ENCODE peak calls at places on chromosomes 1 and 21, in six cellular contexts. W is RPMI7951; C is erythroblast; P is ACHN; M is NCI-H510A; I is stimulated activated CD8-positive, alpha-beta memory T cell treated with anti-CD3 and anti-CD28 coated beads, Interleukin-15, amount 100 ng/mL, for 4 hours. B is an unnamed sample.

GRCh38 chr1:9406111-9406510 is 113.4 kb downstream of the SPSB1 start:
- DNase-seq in P (no peak), C (no peak), I (no peak), W (no peak), M (peak; percentile 97), B (no peak)

GRCh38 chr21:38255718-38256117 is 1.1 kb upstream of the KCNJ15 start:
- DNase-seq in C (no peak), P (no peak), W (no peak), M (no peak), I (no peak), B (no peak)

GRCh38 chr1:117150316-117150715 is 28.8 kb upstream of the TRIM45 start:
- DNase-seq in P (no peak), W (no peak), M (no peak), I (no peak), C (no peak), B (no peak)

GRCh38 chr1:220013497-220013896 is 32.8 kb downstream of the EPRS1 start:
- DNase-seq in I (no peak), W (no peak), P (peak; percentile 9), C (no peak), M (no peak), B (no peak)

GRCh38 chr1:30512253-30512921 is 211.0 kb downstream of the MATN1 start:
- DNase-seq in I (no peak), W (no peak), C (no peak), M (no peak), P (no peak), B (no peak)

GRCh38 chr1:3506041-3506440 is 51.6 kb downstream of the ARHGEF16 start:
- DNase-seq in P (no peak), M (no peak), I (no peak), C (no peak), W (no peak), B (no peak)

GRCh38 chr1:196660912-196661311 is 9.1 kb downstream of the CFH start:
- DNase-seq in P (peak; percentile 55), I (no peak), C (peak; percentile 29), M (peak; percentile 2), W (peak; percentile 26), B (no peak)

GRCh38 chr1:10146391-10146790 is 64.0 kb upstream of the KIF1B start:
- DNase-seq in P (no peak), M (no peak), C (no peak), W (peak; percentile 11), I (no peak), B (no peak)

GRCh38 chr1:109649380-109649987 is 6.4 kb upstream of the GSTM4 start:
- DNase-seq in C (no peak), P (peak; percentile 18), I (no peak), M (no peak), W (peak; percentile 67), B (no peak)

GRCh38 chr1:5752715-5753330 is 239.4 kb downstream of the NPHP4 start:
- DNase-seq in M (no peak), I (no peak), C (no peak), W (no peak), P (no peak), B (no peak)

GRCh38 chr1:117678246-117678977 is 72.6 kb downstream of the TENT5C start:
- DNase-seq in C (no peak), M (no peak), P (no peak), W (no peak), I (no peak), B (no peak)

GRCh38 chr1:112445591-112445990 is 49.6 kb downstream of the CTTNBP2NL start:
- DNase-seq in C (no peak), P (no peak), W (peak; percentile 29), I (no peak), M (no peak), B (no peak)

GRCh38 chr1:232557096-232557495 is 72.8 kb downstream of the SIPA1L2 start:
- DNase-seq in W (no peak), M (no peak), I (no peak), P (no peak), C (no peak), B (no peak)

GRCh38 chr1:113980120-113980519 is 846 bp downstream of the OLFML3 start:
- DNase-seq in C (no peak), I (no peak), M (no peak), P (no peak), W (no peak), B (no peak)

GRCh38 chr1:7899741-7900140 is 40.9 kb downstream of the TNFRSF9 start:
- DNase-seq in M (no peak), W (peak; percentile 74), C (no peak), I (no peak), P (no peak), B (no peak)

B was measured in esophagus squamous epithelium.